ENCODE peak calls at places on chromosomes 4 and X, in six cellular contexts. F is mammary epithelial cell, Q is GM23248, G is H9, A is neuronal stem cell, N is Karpas-422. O is an unnamed sample.

GRCh38 chrX:46341767-46342322 is 203.4 kb downstream of the ZNF674 start:
- DNase-seq in A (no peak), N (no peak), F (no peak), G (no peak), Q (no peak), O (no peak)

GRCh38 chr4:177251237-177251636 is 58.4 kb upstream of the NEIL3 start:
- DNase-seq in F (no peak), N (no peak), A (no peak), G (no peak), Q (no peak), O (peak; percentile 26)

GRCh38 chr4:7867701-7868429 is 71.8 kb downstream of the AFAP1 start:
- DNase-seq in A (no peak), Q (peak; percentile 66), G (no peak), F (peak; percentile 34), N (no peak), O (no peak)

GRCh38 chr4:52939739-52940138 is 77.6 kb downstream of the RASL11B start:
- DNase-seq in N (no peak), F (no peak), A (no peak), Q (no peak), G (no peak), O (no peak)

GRCh38 chr4:1010522-1011021 is 854 bp upstream of the FGFRL1 start:
- DNase-seq in Q (peak; percentile 97), A (no peak), G (peak; percentile 62), F (peak; percentile 93), N (no peak), O (peak; percentile 68)

GRCh38 chr4:8364848-8365350 is 75.6 kb downstream of the ACOX3 start:
- DNase-seq in A (no peak), Q (no peak), N (no peak), G (no peak), F (no peak), O (no peak)

GRCh38 chr4:83109480-83110221 is 4.9 kb downstream of the PLAC8 start:
- DNase-seq in G (peak; percentile 67), F (no peak), A (peak; percentile 42), N (no peak), Q (peak; percentile 66), O (peak; percentile 55)

GRCh38 chr4:81397635-81398034 is 74.1 kb downstream of the RASGEF1B start:
- DNase-seq in A (no peak), F (no peak), G (no peak), Q (no peak), N (no peak), O (no peak)

GRCh38 chrX:43505759-43506158 is 150.3 kb upstream of the MAOA start:
- DNase-seq in N (no peak), Q (peak; percentile 18), G (no peak), A (no peak), F (peak; percentile 67), O (no peak)

GRCh38 chr4:17494833-17495232 is 17.1 kb downstream of the QDPR start:
- DNase-seq in G (no peak), F (no peak), N (no peak), Q (no peak), A (no peak), O (no peak)

GRCh38 chr4:56613101-56613862 is 67.8 kb downstream of the HOPX start:
- DNase-seq in N (no peak), Q (peak; percentile 46), F (peak; percentile 72), G (no peak), A (no peak), O (no peak)

GRCh38 chrX:23904096-23904495 is 3.6 kb downstream of the APOO start:
- DNase-seq in F (peak; percentile 53), A (no peak), N (peak; percentile 62), Q (no peak), G (peak; percentile 39), O (no peak)

GRCh38 chr4:148704291-148704690 is 262.1 kb upstream of the NR3C2 start:
- DNase-seq in N (no peak), A (no peak), G (no peak), F (no peak), Q (no peak), O (no peak)

GRCh38 chr4:81040175-81040659 is 9.7 kb downstream of the BMP3 start:
- DNase-seq in N (peak; percentile 55), G (no peak), Q (peak; percentile 68), F (peak; percentile 16), A (no peak), O (no peak)

GRCh38 chrX:114717921-114718320 is 134.0 kb downstream of the HTR2C start:
- DNase-seq in A (peak; percentile 5), F (no peak), Q (no peak), G (peak; percentile 77), N (peak; percentile 58), O (no peak)

GRCh38 chrX:71563921-71564320 is 14.3 kb upstream of the GCNA start:
- DNase-seq in A (no peak), G (no peak), Q (no peak), N (no peak), F (no peak), O (no peak)

GRCh38 chr4:78534286-78534955 is 17.1 kb upstream of the ANXA3 start:
- DNase-seq in G (no peak), F (peak; percentile 95), N (no peak), A (no peak), Q (peak; percentile 44), O (no peak)

GRCh38 chr4:41748074-41748787 is at the start of gene PHOX2B:
- DNase-seq in N (no peak), F (no peak), A (peak; percentile 32), Q (no peak), G (peak; percentile 40), O (no peak)

GRCh38 chrX:121010218-121010617 is 24.7 kb upstream of the CT47A1 start:
- DNase-seq in A (no peak), F (no peak), G (no peak), N (no peak), Q (peak; percentile 5), O (no peak)

GRCh38 chr4:16225996-16226815 is at the start of gene TAPT1:
- DNase-seq in N (peak; percentile 89), Q (peak; percentile 89), A (peak; percentile 66), F (peak; percentile 57), G (peak; percentile 77), O (peak; percentile 81)

GRCh38 chr4:67101612-67102011 is 443.7 kb downstream of the CENPC start:
- DNase-seq in Q (no peak), N (no peak), A (no peak), G (no peak), F (no peak), O (no peak)

GRCh38 chr4:101345596-101346311 is 1.6 kb downstream of the PPP3CA start:
- DNase-seq in F (peak; percentile 48), A (peak; percentile 56), G (peak; percentile 42), N (peak; percentile 59), Q (peak; percentile 69), O (peak; percentile 65)

GRCh38 chr4:101347267-101347556 is at the start of gene PPP3CA:
- DNase-seq in Q (no peak), F (no peak), G (no peak), N (no peak), A (no peak), O (no peak)

GRCh38 chr4:101346312-101346561 is 1.1 kb downstream of the PPP3CA start:
- DNase-seq in F (no peak), G (no peak), N (no peak), A (no peak), Q (no peak), O (peak; percentile 62)

GRCh38 chr4:101346562-101347266 is 612 bp downstream of the PPP3CA start:
- DNase-seq in N (peak; percentile 79), A (peak; percentile 57), Q (peak; percentile 84), F (peak; percentile 65), G (peak; percentile 52), O (peak; percentile 68)

GRCh38 chr4:101345271-101345595 is 2.1 kb downstream of the PPP3CA start:
- DNase-seq in A (no peak), N (peak; percentile 57), Q (peak; percentile 70), G (no peak), F (no peak), O (no peak)
- H3K9ac ChIP-seq in A (peak overlapping the region; percentile 15), N (peak overlapping the region; percentile 76), Q (peak overlapping the region; percentile 84), G (peak overlapping the region; percentile 3), F (peak overlapping the region; percentile 69), O (peak overlapping the region; percentile 76)

GRCh38 chrX:38930474-38930873 is 129.2 kb downstream of the MID1IP1 start:
- DNase-seq in N (no peak), G (no peak), F (no peak), A (no peak), Q (no peak), O (no peak)
- H3K9ac ChIP-seq in N (no peak overlapping the region), G (no peak overlapping the region), F (no peak overlapping the region), A (no peak overlapping the region), Q (peak overlapping the region; percentile 33), O (no peak overlapping the region)

GRCh38 chrX:2486476-2487133 is 14.2 kb downstream of the DHRSX start:
- DNase-seq in N (no peak), G (no peak), Q (no peak), A (no peak), F (no peak), O (no peak)
- H3K9ac ChIP-seq in N (no peak overlapping the region), G (no peak overlapping the region), Q (peak overlapping the region; percentile 5), A (peak overlapping the region; percentile 27), F (no peak overlapping the region), O (no peak overlapping the region)

DNA sequence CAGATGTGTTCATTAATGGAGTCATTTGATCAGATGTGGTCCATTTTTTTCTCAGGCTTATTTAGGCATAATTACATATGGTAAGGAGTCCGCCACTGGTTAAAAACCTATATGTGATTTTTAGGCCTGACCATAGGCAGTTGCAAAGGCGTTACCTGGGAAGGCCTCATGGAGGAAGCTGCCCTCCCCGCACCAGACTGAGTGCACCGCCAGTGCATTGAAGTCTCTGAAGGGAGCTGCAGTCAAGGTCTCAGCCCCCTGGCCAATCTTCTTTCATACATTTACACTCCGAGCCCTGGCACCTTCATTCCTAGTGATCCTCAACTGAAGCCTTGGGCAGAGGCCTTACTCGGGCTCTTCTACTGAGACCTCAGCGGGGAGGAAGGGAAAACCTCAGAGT is 898.2 kb upstream of the AGA start:
- DNase-seq in G (peak; percentile 31), N (no peak), A (no peak), Q (no peak), F (no peak), O (no peak)
- H3K9ac ChIP-seq in G (no peak overlapping the region), N (no peak overlapping the region), A (no peak overlapping the region), Q (no peak overlapping the region), F (no peak overlapping the region), O (no peak overlapping the region)

O was measured in colonic mucosa.